ENCODE peak calls at places on chromosomes 12 and 14, in four cellular contexts. J is T follicular helper cell, R is ecto neural progenitor cell, W is NCI-H1092 treated with DMSO at 0.1 percent for 48 hours. T is an unnamed sample.

GRCh38 chr12:49368240-49368600 is 958 bp downstream of the SPATS2 start:
- DNase-seq in R (no peak), W (no peak), J (no peak), T (no peak)

GRCh38 chr12:47361389-47362031 is 281.8 kb upstream of the AMIGO2 start:
- DNase-seq in R (no peak), J (peak), W (no peak), T (peak)

GRCh38 chr14:104935026-104935650 is 10.5 kb downstream of the PLD4 start:
- DNase-seq in R (no peak), W (no peak), J (no peak), T (no peak)

GRCh38 chr12:92585106-92585775 is 117.5 kb upstream of the PLEKHG7 start:
- DNase-seq in W (no peak), R (no peak), J (no peak), T (no peak)

GRCh38 chr14:81366259-81366658 is 33.9 kb downstream of the STON2 start:
- DNase-seq in J (no peak), W (peak), R (no peak), T (no peak)

GRCh38 chr12:64794305-64794704 is 30.1 kb upstream of the TBC1D30 start:
- DNase-seq in J (no peak), W (no peak), R (no peak), T (no peak)

GRCh38 chr12:120283318-120283717 is 8.4 kb downstream of the RNU4-2 start:
- DNase-seq in R (no peak), J (no peak), W (no peak), T (peak)

GRCh38 chr14:31867570-31867969 is 209.5 kb upstream of the ARHGAP5 start:
- DNase-seq in R (no peak), J (no peak), W (peak), T (no peak)

GRCh38 chr12:41882144-41882805 is 262.4 kb downstream of the GXYLT1 start:
- DNase-seq in R (no peak), J (no peak), W (no peak), T (no peak)

GRCh38 chr14:105398044-105398725 is at the start of gene TEX22:
- DNase-seq in W (peak), R (peak), J (peak), T (peak)

GRCh38 chr12:51222461-51222860 is 4.6 kb upstream of the POU6F1 start:
- DNase-seq in R (no peak), J (no peak), W (no peak), T (no peak)

GRCh38 chr14:44589180-44589579 is 82.1 kb upstream of the FSCB start:
- DNase-seq in J (no peak), R (no peak), W (no peak), T (no peak)

GRCh38 chr12:110253176-110253575 is 27.9 kb upstream of the ATP2A2 start:
- DNase-seq in W (no peak), J (no peak), R (no peak), T (peak)

GRCh38 chr12:120500577-120500976 is 4.7 kb downstream of the DYNLL1 start:
- DNase-seq in J (no peak), W (no peak), R (no peak), T (no peak)

GRCh38 chr14:55426881-55427280 is 13.5 kb downstream of the TBPL2 start:
- DNase-seq in R (no peak), W (no peak), J (no peak), T (no peak)

GRCh38 chr14:75298187-75298985 is 19.8 kb downstream of the FOS start:
- DNase-seq in R (no peak), W (no peak), J (no peak), T (no peak)

GRCh38 chr12:124321556-124322270 is 26.8 kb downstream of the RFLNA start:
- DNase-seq in J (no peak), W (no peak), R (no peak), T (no peak)

GRCh38 chr12:2619136-2619535 is 175.6 kb upstream of the FKBP4 start:
- DNase-seq in W (no peak), R (no peak), J (no peak), T (no peak)

GRCh38 chr12:65779091-65779642 is 45.1 kb upstream of the HMGA2 start:
- DNase-seq in J (no peak), R (no peak), W (no peak), T (no peak)

GRCh38 chr14:77598366-77599050 is 17.9 kb downstream of the SPTLC2 start:
- DNase-seq in W (no peak), J (no peak), R (no peak), T (no peak)

GRCh38 chr14:24838945-24839616 is 205.1 kb upstream of the GZMB start:
- DNase-seq in W (no peak), R (no peak), J (no peak), T (no peak)

GRCh38 chr12:53777936-53778644 is 26.3 kb upstream of the CISTR start:
- DNase-seq in W (no peak), J (no peak), R (no peak), T (no peak)

GRCh38 chr12:18479266-18479665 is 217.9 kb downstream of the PIK3C2G start:
- DNase-seq in J (no peak), R (no peak), W (no peak), T (no peak)